ENCODE peak calls at places on chromosomes 1 and 21, in four cellular contexts. D is neural crest cell, N is cardiac muscle cell, U is NCI-H1105 treated with DMSO at 0.1 percent for 48 hours. B is an unnamed sample.
A peak's percentile ranks its signal among the peaks of the same experiment; 100 is the strongest.

GRCh38 chr1:192592981-192593683 is 17.6 kb downstream of the RGS1 start:
- DNase-seq in D (no peak), N (no peak), U (no peak), B (no peak)

GRCh38 chr1:169595764-169596711 is 9.8 kb upstream of the F5 start:
- DNase-seq in U (no peak), N (peak; percentile 80), D (no peak), B (no peak)

GRCh38 chr1:221832151-221832550 is 90.3 kb upstream of the DUSP10 start:
- DNase-seq in D (no peak), N (peak; percentile 26), U (no peak), B (no peak)

GRCh38 chr21:38760017-38760761 is 45.5 kb upstream of the ETS2 start:
- DNase-seq in U (no peak), D (no peak), N (no peak), B (peak; percentile 77)

GRCh38 chr1:207015791-207016190 is 16.8 kb downstream of the C1orf116 start:
- DNase-seq in N (no peak), D (no peak), U (no peak), B (no peak)

GRCh38 chr1:32944180-32944579 is 20.4 kb downstream of the RNF19B start:
- DNase-seq in N (no peak), D (no peak), U (no peak), B (no peak)

GRCh38 chr1:29478879-29479278 is 242.6 kb downstream of the PTPRU start:
- DNase-seq in U (peak; percentile 70), D (no peak), N (no peak), B (no peak)

GRCh38 chr1:84300991-84301758 is at the start of gene SAMD13:
- DNase-seq in N (peak; percentile 76), U (peak; percentile 85), D (no peak), B (peak; percentile 68)

GRCh38 chr21:35543746-35544145 is 494.6 kb upstream of the RUNX1 start:
- DNase-seq in N (no peak), U (peak; percentile 95), D (no peak), B (no peak)

GRCh38 chr1:50704126-50704525 is 255.9 kb downstream of the FAF1 start:
- DNase-seq in D (peak; percentile 25), N (peak; percentile 45), U (peak; percentile 64), B (peak; percentile 71)